ENCODE peak calls at places on chromosomes 6 and 20, in six cellular contexts. Z, O, X, B, Q and J are unnamed samples. For H3K27me3, the result is how much of the 10 kb centered on the place peaks cover.

GRCh38 chr6:118672678-118673077 is 21.3 kb upstream of the CEP85L start:
- DNase-seq in X (no peak), B (no peak), O (no peak), Q (no peak), Z (no peak), J (no peak)

GRCh38 chr20:61253264-61253639 is 1.2 kb downstream of the CDH4 start:
- DNase-seq in X (no peak), B (no peak), Q (no peak), Z (no peak), O (no peak), J (no peak)

GRCh38 chr6:166815629-166816028 is 140.7 kb downstream of the RNASET2 start:
- DNase-seq in O (no peak), Q (no peak), Z (no peak), B (no peak), X (no peak), J (no peak)

GRCh38 chr6:151018035-151018434 is 152.5 kb downstream of the MTHFD1L start:
- DNase-seq in O (no peak), B (no peak), Q (no peak), X (no peak), Z (no peak), J (no peak)

GRCh38 chr6:105797313-105797970 is 288.7 kb upstream of the PRDM1 start:
- DNase-seq in X (no peak), B (no peak), Q (no peak), Z (no peak), O (no peak), J (no peak)

GRCh38 chr20:2751868-2752630 is 48.4 kb downstream of the CPXM1 start:
- DNase-seq in B (no peak), Q (no peak), O (no peak), Z (no peak), X (peak), J (no peak)

GRCh38 chr20:41145821-41146620 is 8.7 kb downstream of the PLCG1 start:
- DNase-seq in Q (peak), Z (peak), B (no peak), X (no peak), O (no peak), J (no peak)

GRCh38 chr20:49385471-49385870 is 97.0 kb downstream of the KCNB1 start:
- DNase-seq in Q (no peak), Z (no peak), O (no peak), B (no peak), X (peak), J (no peak)

GRCh38 chr6:99295276-99295675 is 54.2 kb downstream of the FAXC start:
- DNase-seq in B (no peak), Q (no peak), Z (no peak), X (no peak), O (no peak), J (no peak)

GRCh38 chr20:4091332-4092135 is 76.2 kb upstream of the RNF24 start:
- DNase-seq in Z (peak), Q (peak), B (peak), X (peak), O (no peak), J (no peak)

GRCh38 chr20:23774081-23774480 is 23.3 kb upstream of the CST1 start:
- DNase-seq in X (no peak), B (no peak), O (no peak), Q (no peak), Z (no peak), J (no peak)

GRCh38 chr20:62814060-62814708 is 2.7 kb upstream of the COL9A3 start:
- DNase-seq in Q (no peak), X (no peak), Z (no peak), O (no peak), B (no peak), J (no peak)

GRCh38 chr6:111551521-111552231 is 54.0 kb downstream of the TRAF3IP2 start:
- DNase-seq in O (no peak), B (no peak), Q (no peak), X (no peak), Z (no peak), J (no peak)

GRCh38 chr20:19835533-19836222 is 77.6 kb downstream of the RIN2 start:
- DNase-seq in B (no peak), Z (no peak), X (no peak), O (no peak), Q (peak), J (no peak)

GRCh38 chr6:156407334-156407733 is 369.8 kb upstream of the ARID1B start:
- DNase-seq in Q (no peak), O (no peak), X (no peak), Z (no peak), B (no peak), J (no peak)

GRCh38 chr20:34604980-34605788 is 46.7 kb downstream of the MAP1LC3A start:
- DNase-seq in Q (no peak), O (no peak), Z (no peak), B (no peak), X (no peak), J (peak)

GRCh38 chr6:90021701-90022100 is 127.4 kb downstream of the GJA10 start:
- DNase-seq in B (no peak), X (no peak), Q (no peak), Z (no peak), O (no peak), J (no peak)

GRCh38 chr6:158174514-158174913 is 6.4 kb downstream of the GTF2H5 start:
- DNase-seq in X (no peak), Z (no peak), Q (no peak), O (no peak), B (no peak), J (peak)

GRCh38 chr20:872855-873520 is 39.5 kb downstream of the FAM110A start:
- DNase-seq in X (peak), B (no peak), Q (no peak), Z (no peak), O (no peak), J (no peak)

GRCh38 chr20:32510601-32511357 is 74.4 kb downstream of the NOL4L start:
- DNase-seq in X (peak), Q (no peak), O (no peak), Z (no peak), B (no peak), J (no peak)

GRCh38 chr6:43714311-43715055 is 26.9 kb upstream of the MRPS18A start:
- DNase-seq in Q (peak), O (no peak), B (no peak), X (peak), Z (peak), J (no peak)

GRCh38 chr6:16903470-16903869 is 142.2 kb upstream of the ATXN1 start:
- DNase-seq in B (no peak), Q (no peak), Z (no peak), O (no peak), X (no peak), J (peak)

GRCh38 chr20:63060057-63060991 is 53.6 kb upstream of the BHLHE23 start:
- DNase-seq in B (peak), X (no peak), Q (peak), Z (peak), O (peak), J (no peak)

GRCh38 chr6:113148576-113148975 is 708.6 kb upstream of the MARCKS start:
- DNase-seq in Q (no peak), Z (no peak), X (no peak), O (no peak), B (no peak), J (no peak)

GRCh38 chr6:90233994-90234393 is 62.6 kb downstream of the BACH2 start:
- DNase-seq in O (no peak), X (no peak), Q (no peak), Z (no peak), B (no peak), J (no peak)

GRCh38 chr6:129498556-129498940 is 211.4 kb downstream of the ARHGAP18 start:
- DNase-seq in O (no peak), X (no peak), B (no peak), Z (no peak), Q (no peak), J (peak)

GRCh38 chr20:6636209-6637159 is 131.0 kb upstream of the BMP2 start:
- DNase-seq in O (no peak), Q (no peak), X (no peak), Z (no peak), B (no peak), J (no peak)

GRCh38 chr20:9258891-9259290 is 190.0 kb downstream of the PLCB4 start:
- DNase-seq in B (no peak), X (no peak), Z (no peak), Q (no peak), O (no peak), J (no peak)

GRCh38 chr6:127267742-127268588 is 1.3 kb downstream of the RNF146 start:
- DNase-seq in B (no peak), Q (no peak), O (no peak), Z (no peak), X (no peak), J (no peak)

GRCh38 chr20:58033026-58033536 is 195.4 kb downstream of the ANKRD60 start:
- DNase-seq in Q (no peak), X (no peak), O (no peak), B (no peak), Z (no peak), J (no peak)

GRCh38 chr6:165807249-165807951 is 144.4 kb upstream of the PDE10A start:
- DNase-seq in B (no peak), O (no peak), Q (peak), Z (no peak), X (no peak), J (no peak)

GRCh38 chr6:108896111-108896661 is 48.0 kb downstream of the ARMC2 start:
- DNase-seq in O (no peak), B (no peak), Q (no peak), Z (no peak), X (no peak), J (peak)

GRCh38 chr6:127392301-127392700 is 48.9 kb upstream of the ECHDC1 start:
- DNase-seq in Q (no peak), Z (no peak), O (no peak), B (no peak), X (no peak), J (no peak)

GRCh38 chr6:15882915-15883314 is 220.1 kb upstream of the DTNBP1 start:
- DNase-seq in Z (no peak), B (no peak), Q (no peak), O (no peak), X (no peak), J (no peak)

GRCh38 chr6:25652007-25652515 is at the start of gene SCGN:
- DNase-seq in B (peak), X (peak), O (peak), Q (peak), Z (peak), J (no peak)

GRCh38 chr6:149319413-149319812 is 1.9 kb downstream of the TAB2 start:
- DNase-seq in O (no peak), Z (no peak), X (no peak), B (no peak), Q (no peak), J (no peak)

GRCh38 chr6:149316740-149317655 is 514 bp upstream of the TAB2 start:
- DNase-seq in Z (peak), O (peak), B (peak), Q (peak), X (peak), J (peak)

GRCh38 chr6:149316108-149316727 is 1.3 kb upstream of the TAB2 start:
- DNase-seq in B (no peak), O (no peak), Z (no peak), Q (no peak), X (no peak), J (no peak)

GRCh38 chr6:149318581-149319286 is 1.2 kb downstream of the TAB2 start:
- DNase-seq in Q (no peak), X (no peak), B (no peak), Z (no peak), O (no peak), J (no peak)

DNA sequence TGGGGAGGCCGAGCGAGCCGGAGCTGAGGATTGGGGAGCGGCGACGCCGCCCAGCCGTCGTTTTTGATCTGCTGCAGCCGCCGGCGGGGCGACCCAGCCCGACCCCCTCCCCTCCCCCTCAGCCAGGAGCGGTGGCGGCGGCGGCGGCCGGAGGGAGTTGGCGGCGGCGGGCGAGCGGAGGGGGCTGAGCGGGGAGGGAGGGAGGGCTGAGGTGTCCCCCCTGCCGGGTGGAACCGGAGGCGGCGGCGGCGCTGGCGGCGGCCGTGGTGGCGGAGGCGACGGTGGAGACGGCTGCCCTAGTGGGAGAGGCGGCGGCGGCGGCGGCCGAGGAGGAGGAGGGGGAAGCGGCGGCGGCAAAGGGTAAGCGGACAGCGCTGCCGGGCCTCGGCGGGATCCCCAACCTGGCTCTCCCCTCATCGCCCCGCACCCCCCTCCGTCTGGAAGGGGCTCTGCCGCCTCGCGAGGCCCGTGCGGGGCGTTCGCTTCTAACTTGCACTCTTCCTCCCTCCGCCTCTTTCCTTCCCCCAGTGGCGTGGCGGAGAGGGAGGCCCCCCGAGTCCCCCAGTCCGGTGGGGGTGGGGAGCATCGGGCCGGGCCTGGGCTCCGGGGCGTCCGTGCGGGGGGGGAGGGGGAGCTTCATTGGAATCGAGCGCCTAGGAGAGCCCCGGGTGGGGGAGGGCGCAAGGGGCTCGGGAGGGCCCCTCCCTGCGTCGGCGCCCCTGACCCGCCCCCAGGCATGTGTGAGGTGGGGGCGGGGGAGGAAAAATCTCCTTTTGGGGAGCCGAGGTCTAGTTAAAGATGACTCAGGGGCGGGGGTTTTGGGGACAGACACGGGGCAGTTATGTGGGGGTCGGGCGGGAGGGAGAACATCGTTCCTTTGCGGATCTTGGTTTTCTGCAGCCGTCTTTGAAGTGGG is at the start of gene TAB2:
- DNase-seq in O (peak), Q (peak), X (peak), Z (peak), B (peak), J (no peak)
- TF ChIP-seq CTCF in O (no peak), Q (no peak), X (no peak), Z (no peak), B (no peak), J (no peak)

GRCh38 chr20:10580700-10581099 is 93.1 kb downstream of the JAG1 start:
- DNase-seq in B (no peak), Q (no peak), X (no peak), Z (no peak), O (no peak), J (no peak)
- H3K4me3 ChIP-seq in B (no peak), Q (no peak), X (no peak), Z (no peak), O (no peak), J (no peak)

GRCh38 chr20:56689318-56689717 is 60.2 kb downstream of the TFAP2C start:
- DNase-seq in O (no peak), X (no peak), B (no peak), Q (no peak), Z (no peak), J (peak)
- H3K27me3 ChIP-seq in O (under half), X (under half), B (under half), Q (half or more), Z (under half), J (under half)

DNA sequence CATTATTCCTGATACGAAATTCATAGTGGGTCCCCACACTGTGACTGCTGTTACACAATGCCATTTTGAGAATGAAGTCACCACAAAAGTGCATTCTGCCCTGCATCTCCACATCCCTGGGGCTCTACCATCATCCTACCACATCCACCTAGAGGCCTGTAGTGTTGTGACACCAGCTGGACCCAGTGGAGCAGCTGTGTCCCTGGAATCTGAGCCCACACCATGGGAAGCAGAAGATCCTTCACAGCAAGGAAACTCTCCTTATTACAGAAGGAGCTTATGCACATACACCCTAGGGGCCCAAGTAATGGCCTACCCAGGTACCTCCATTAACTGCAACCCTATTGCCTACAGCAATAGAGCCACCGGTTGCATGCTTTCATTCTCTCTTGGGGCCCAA is 566.6 kb upstream of the EPHA7 start:
- DNase-seq in X (no peak), O (no peak), Z (no peak), B (no peak), Q (no peak), J (no peak)
- TF ChIP-seq CTCF in X (no peak), O (no peak), Z (no peak), B (no peak), Q (no peak), J (no peak)

GRCh38 chr6:33390767-33391277 is 801 bp upstream of the KIFC1 start:
- DNase-seq in X (no peak), B (no peak), O (no peak), Z (no peak), Q (no peak), J (no peak)

GRCh38 chr6:33391278-33392167 is at the start of gene KIFC1:
- DNase-seq in X (peak), Q (peak), B (peak), O (peak), Z (peak), J (peak)

GRCh38 chr6:33390173-33390572 is 1.4 kb upstream of the KIFC1 start:
- DNase-seq in X (no peak), Q (no peak), B (no peak), O (no peak), Z (no peak), J (no peak)

GRCh38 chr6:33392979-33393378 is 1.4 kb downstream of the KIFC1 start:
- DNase-seq in O (no peak), B (no peak), Z (no peak), Q (no peak), X (no peak), J (no peak)

GRCh38 chr6:33392168-33392947 is 735 bp downstream of the KIFC1 start:
- DNase-seq in Q (no peak), O (no peak), X (no peak), B (no peak), Z (no peak), J (no peak)
- H3K4me3 ChIP-seq in Q (peak), O (peak), X (peak), B (peak), Z (peak), J (peak)

DNA sequence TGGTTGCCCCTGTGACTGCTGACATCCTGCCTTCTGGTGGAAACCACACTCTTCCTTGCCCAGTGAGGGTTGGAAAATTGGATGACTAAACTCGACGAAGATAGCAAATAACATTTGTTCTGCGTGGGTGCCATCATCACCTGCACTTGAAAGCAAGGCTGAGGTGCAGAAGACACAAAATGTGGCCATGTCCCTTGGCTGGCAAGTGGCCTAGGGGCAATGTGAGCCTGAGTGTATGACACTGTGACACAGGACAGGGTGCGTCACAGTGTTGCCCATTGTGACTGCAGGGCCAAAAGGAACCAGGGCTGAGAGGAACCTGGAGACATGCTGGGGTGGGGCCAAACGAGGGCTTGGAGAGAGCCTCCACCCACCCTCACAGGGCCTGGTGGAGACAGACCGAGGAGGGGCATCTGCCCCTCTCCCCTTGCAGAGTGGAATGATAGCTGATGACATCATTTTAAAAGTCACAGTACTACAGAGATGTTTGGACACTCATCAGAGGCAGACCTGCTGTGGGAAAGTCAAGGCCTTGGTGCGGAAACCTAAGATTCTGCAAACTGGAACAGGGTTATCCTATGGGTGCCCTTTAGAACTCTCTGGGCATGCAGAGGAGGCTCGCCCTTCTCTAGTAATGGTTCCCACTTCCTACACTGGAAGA is 12.8 kb upstream of the HLA-F start:
- DNase-seq in B (no peak), X (no peak), Q (no peak), Z (no peak), O (no peak), J (no peak)
- H3K27me3 ChIP-seq in B (under half), X (under half), Q (under half), Z (under half), O (under half), J (under half)

DNA sequence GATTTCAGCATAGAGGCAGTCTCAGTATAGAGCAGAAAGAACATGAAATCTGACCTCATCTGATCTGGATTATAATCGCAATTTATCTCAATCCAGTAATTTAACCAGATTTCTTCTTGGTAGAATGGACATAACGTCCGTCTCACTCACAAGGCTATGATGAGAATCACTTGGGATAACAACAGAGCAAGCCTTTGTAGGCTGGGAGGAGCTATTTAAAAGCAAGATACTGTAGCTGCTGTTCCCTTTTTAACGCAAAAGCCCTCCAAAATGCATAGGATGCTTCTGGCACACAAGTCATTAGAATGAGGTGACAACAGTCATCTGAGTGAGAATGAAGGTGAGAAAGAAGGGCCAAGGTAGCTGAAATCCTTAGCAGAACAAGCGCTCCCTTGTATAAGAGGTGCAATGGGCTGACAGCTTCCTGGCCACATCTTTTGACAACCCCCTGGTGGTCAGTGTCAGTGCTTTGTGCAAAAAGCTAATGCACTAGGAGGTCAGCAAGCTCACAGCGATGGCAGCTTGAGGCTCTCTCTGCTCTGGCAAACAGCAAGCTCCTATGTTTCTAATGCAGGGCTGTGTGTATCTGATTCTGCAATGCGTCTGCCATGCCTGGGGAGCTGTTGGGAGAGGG is 16.4 kb downstream of the METTL24 start:
- DNase-seq in Q (no peak), B (no peak), Z (no peak), X (peak), O (no peak), J (no peak)
- TF ChIP-seq CTCF in Q (peak), B (no peak), Z (no peak), X (peak), O (no peak), J (peak)